ENCODE peak calls at places on chromosomes 16 and 17, in nine cellular contexts. L, S, U, F, T, Z, I, G and M are unnamed samples.

GRCh38 chr17:38617967-38618760 is 12.4 kb upstream of the SRCIN1 start:
- DNase-seq in L (no peak), S (no peak), U (no peak), F (no peak), T (no peak), Z (no peak), I (peak), G (no peak), M (no peak)

GRCh38 chr17:53353919-53354351 is 468.8 kb upstream of the KIF2B start:
- DNase-seq in L (no peak), S (no peak), U (no peak), F (no peak), T (peak), Z (no peak), I (peak), G (no peak), M (peak)

GRCh38 chr16:83574388-83574787 is 233.4 kb upstream of the HSBP1 start:
- DNase-seq in L (no peak), S (peak), U (no peak), F (no peak), T (no peak), Z (no peak), I (no peak), G (peak), M (peak)

GRCh38 chr17:5762191-5762590 is 177.9 kb upstream of the NLRP1 start:
- DNase-seq in L (no peak), S (no peak), U (no peak), F (no peak), T (no peak), Z (no peak), I (no peak), G (no peak), M (no peak)

GRCh38 chr16:64969221-64969620 is 152.6 kb downstream of the CDH11 start:
- DNase-seq in L (no peak), S (no peak), U (no peak), F (no peak), T (no peak), Z (no peak), I (no peak), G (no peak), M (no peak)

GRCh38 chr16:55470533-55471371 is 8.2 kb upstream of the MMP2 start:
- DNase-seq in L (no peak), S (no peak), U (no peak), F (no peak), T (no peak), Z (no peak), I (no peak), G (no peak), M (peak)

GRCh38 chr17:77566151-77566550 is 392.4 kb upstream of the TNRC6C start:
- DNase-seq in L (no peak), S (no peak), U (no peak), F (no peak), T (no peak), Z (no peak), I (no peak), G (no peak), M (no peak)

GRCh38 chr16:76668207-76668725 is 391.1 kb downstream of the CNTNAP4 start:
- DNase-seq in L (no peak), S (no peak), U (no peak), F (no peak), T (no peak), Z (no peak), I (no peak), G (no peak), M (no peak)

GRCh38 chr17:80951121-80952090 is 40.2 kb upstream of the CHMP6 start:
- DNase-seq in L (no peak), S (no peak), U (peak), F (no peak), T (no peak), Z (no peak), I (no peak), G (no peak), M (no peak)

GRCh38 chr17:78653382-78653781 is 76.2 kb upstream of the DNAH17 start:
- DNase-seq in L (no peak), S (no peak), U (no peak), F (no peak), T (no peak), Z (no peak), I (no peak), G (peak), M (no peak)

GRCh38 chr17:78039581-78039980 is 81.1 kb downstream of the TNRC6C start:
- DNase-seq in L (no peak), S (no peak), U (no peak), F (no peak), T (no peak), Z (no peak), I (no peak), G (no peak), M (no peak)

GRCh38 chr16:49378238-49378637 is 4.6 kb downstream of the C16orf78 start:
- DNase-seq in L (no peak), S (no peak), U (no peak), F (no peak), T (no peak), Z (no peak), I (no peak), G (no peak), M (no peak)

GRCh38 chr17:66676421-66676820 is 158.5 kb upstream of the CACNG5 start:
- DNase-seq in L (no peak), S (no peak), U (no peak), F (no peak), T (no peak), Z (no peak), I (no peak), G (no peak), M (no peak)

GRCh38 chr16:85588562-85589503 is 24.3 kb upstream of the GSE1 start:
- DNase-seq in L (no peak), S (no peak), U (no peak), F (no peak), T (no peak), Z (no peak), I (no peak), G (no peak), M (no peak)

GRCh38 chr16:64089697-64090096 is 1032.2 kb downstream of the CDH11 start:
- DNase-seq in L (no peak), S (no peak), U (no peak), F (no peak), T (peak), Z (no peak), I (no peak), G (no peak), M (no peak)

GRCh38 chr17:39671651-39672521 is 3.6 kb downstream of the PNMT start:
- DNase-seq in L (no peak), S (no peak), U (no peak), F (no peak), T (no peak), Z (no peak), I (no peak), G (no peak), M (no peak)

GRCh38 chr16:8581923-8582580 is 8.3 kb downstream of the TMEM114 start:
- DNase-seq in L (no peak), S (no peak), U (no peak), F (no peak), T (no peak), Z (no peak), I (no peak), G (no peak), M (no peak)

GRCh38 chr16:81432899-81433560 is 11.6 kb upstream of the CMIP start:
- DNase-seq in L (no peak), S (no peak), U (no peak), F (no peak), T (no peak), Z (no peak), I (no peak), G (no peak), M (no peak)

GRCh38 chr17:30345527-30346075 is 11.7 kb upstream of the TMIGD1 start:
- DNase-seq in L (no peak), S (no peak), U (no peak), F (no peak), T (no peak), Z (no peak), I (no peak), G (no peak), M (no peak)

GRCh38 chr16:48157302-48157701 is 1.5 kb upstream of the ABCC12 start:
- DNase-seq in L (no peak), S (no peak), U (no peak), F (no peak), T (no peak), Z (no peak), I (no peak), G (no peak), M (no peak)

GRCh38 chr17:1627219-1627986 is 1.2 kb downstream of the SLC43A2 start:
- DNase-seq in L (no peak), S (no peak), U (no peak), F (no peak), T (no peak), Z (no peak), I (no peak), G (no peak), M (no peak)

GRCh38 chr17:81002013-81002384 is 10.4 kb downstream of the CHMP6 start:
- DNase-seq in L (no peak), S (no peak), U (no peak), F (no peak), T (no peak), Z (no peak), I (no peak), G (no peak), M (no peak)

GRCh38 chr16:84930298-84931106 is 80.8 kb downstream of the ZDHHC7 start:
- DNase-seq in L (no peak), S (no peak), U (no peak), F (no peak), T (no peak), Z (no peak), I (no peak), G (no peak), M (no peak)

GRCh38 chr17:21251611-21252010 is 1.6 kb downstream of the NATD1 start:
- DNase-seq in L (no peak), S (no peak), U (no peak), F (no peak), T (no peak), Z (no peak), I (no peak), G (no peak), M (no peak)

GRCh38 chr17:45794840-45795239 is 10.7 kb downstream of the CRHR1 start:
- DNase-seq in L (no peak), S (no peak), U (no peak), F (no peak), T (no peak), Z (no peak), I (no peak), G (no peak), M (no peak)

GRCh38 chr17:75736173-75736835 is 15.0 kb downstream of the ITGB4 start:
- DNase-seq in L (no peak), S (no peak), U (no peak), F (no peak), T (no peak), Z (no peak), I (no peak), G (no peak), M (no peak)

GRCh38 chr17:4487820-4488716 is 10.6 kb upstream of the SPNS2 start:
- DNase-seq in L (no peak), S (no peak), U (no peak), F (no peak), T (no peak), Z (no peak), I (no peak), G (no peak), M (no peak)